ENCODE peak calls at places on chromosomes 1 and 21, in four cellular contexts. S, E, I and Y are unnamed samples.

GRCh38 chr1:177858222-177858894 is 111.5 kb downstream of the SEC16B start:
- DNase-seq in S (peak), E (peak), I (no peak), Y (peak)

GRCh38 chr1:156471496-156472490 is 28.8 kb downstream of the MEF2D start:
- DNase-seq in S (no peak), E (no peak), I (no peak), Y (no peak)

GRCh38 chr1:179976970-179977651 is 22.5 kb downstream of the CEP350 start:
- DNase-seq in S (no peak), E (no peak), I (no peak), Y (no peak)

GRCh38 chr1:156727914-156728598 is at the start of gene METTL25B:
- DNase-seq in S (peak), E (peak), I (no peak), Y (peak)

GRCh38 chr1:182766881-182767645 is 22.5 kb upstream of the NPL start:
- DNase-seq in S (no peak), E (no peak), I (no peak), Y (no peak)

GRCh38 chr1:48645883-48646282 is 130.8 kb downstream of the BEND5 start:
- DNase-seq in S (no peak), E (no peak), I (no peak), Y (no peak)

GRCh38 chr1:172447641-172448040 is 3.8 kb upstream of the PIGC start:
- DNase-seq in S (no peak), E (peak), I (no peak), Y (no peak)

GRCh38 chr1:64489707-64490106 is 19.8 kb downstream of the CACHD1 start:
- DNase-seq in S (no peak), E (no peak), I (no peak), Y (no peak)

GRCh38 chr1:111551623-111552470 is 48.4 kb upstream of the ADORA3 start:
- DNase-seq in S (no peak), E (no peak), I (no peak), Y (no peak)

GRCh38 chr21:27580276-27580675 is 613.4 kb upstream of the ADAMTS5 start:
- DNase-seq in S (peak), E (no peak), I (no peak), Y (no peak)

GRCh38 chr1:2135425-2135824 is 59.1 kb downstream of the FAAP20 start:
- DNase-seq in S (peak), E (peak), I (no peak), Y (peak)

GRCh38 chr21:16851054-16851453 is 661.8 kb upstream of the CXADR start:
- DNase-seq in S (no peak), E (no peak), I (no peak), Y (no peak)

GRCh38 chr1:223844962-223845809 is 561 bp downstream of the TP53BP2 start:
- DNase-seq in S (peak), E (peak), I (peak), Y (peak)

GRCh38 chr1:202017385-202018225 is 7.2 kb downstream of the ELF3 start:
- DNase-seq in S (no peak), E (no peak), I (no peak), Y (no peak)

GRCh38 chr1:181635108-181635507 is 151.8 kb downstream of the CACNA1E start:
- DNase-seq in S (no peak), E (no peak), I (no peak), Y (no peak)

GRCh38 chr21:40685121-40685630 is 161.8 kb downstream of the DSCAM start:
- DNase-seq in S (no peak), E (no peak), I (no peak), Y (no peak)

GRCh38 chr1:172308577-172308976 is 111.9 kb upstream of the C1orf105 start:
- DNase-seq in S (no peak), E (no peak), I (no peak), Y (no peak)

GRCh38 chr1:240044620-240045019 is 47.1 kb upstream of the FMN2 start:
- DNase-seq in S (peak), E (peak), I (no peak), Y (peak)

GRCh38 chr1:85626818-85627217 is 46.3 kb downstream of the CCN1 start:
- DNase-seq in S (no peak), E (no peak), I (no peak), Y (no peak)